ENCODE peak calls at places on chromosomes 6 and 20, in nine cellular contexts. T, N, Z, P, V, D, M, K and O are unnamed samples.

GRCh38 chr20:36591854-36592641 is 13.5 kb upstream of the RAB5IF start:
- DNase-seq in P (peak; percentile 64), V (no peak), M (peak; percentile 56), T (peak; percentile 64), K (no peak), Z (no peak), N (peak; percentile 63), D (peak; percentile 46), O (peak; percentile 40)

GRCh38 chr6:27591660-27592059 is 118.8 kb upstream of the ZNF184 start:
- DNase-seq in T (peak; percentile 81), D (no peak), K (peak; percentile 25), N (peak; percentile 68), V (peak; percentile 89), M (peak; percentile 35), P (peak; percentile 34), Z (no peak), O (peak; percentile 67)

GRCh38 chr6:129498950-129499870 is 210.8 kb downstream of the ARHGAP18 start:
- DNase-seq in N (peak; percentile 66), Z (no peak), M (peak; percentile 79), P (peak; percentile 72), D (no peak), V (peak; percentile 20), T (peak; percentile 54), K (no peak), O (peak; percentile 71)

GRCh38 chr20:35773154-35773751 is 1.4 kb downstream of the PHF20 start:
- DNase-seq in T (peak; percentile 58), D (no peak), K (no peak), P (peak; percentile 23), M (peak; percentile 40), N (peak; percentile 13), V (no peak), Z (peak; percentile 55), O (peak; percentile 30)

GRCh38 chr6:3630258-3630828 is 121.2 kb downstream of the PXDC1 start:
- DNase-seq in P (no peak), T (no peak), K (no peak), V (no peak), Z (no peak), M (no peak), N (no peak), D (no peak), O (no peak)

GRCh38 chr20:37518606-37519507 is 2.2 kb upstream of the NNAT start:
- DNase-seq in N (peak; percentile 46), P (no peak), T (peak; percentile 41), V (no peak), K (no peak), D (peak; percentile 36), M (no peak), Z (no peak), O (no peak)

GRCh38 chr20:48904566-48905321 is 16.8 kb upstream of the ARFGEF2 start:
- DNase-seq in V (peak; percentile 63), N (peak; percentile 73), T (peak; percentile 86), K (no peak), D (peak; percentile 38), M (peak; percentile 85), P (peak; percentile 79), Z (no peak), O (peak; percentile 43)

GRCh38 chr6:116633685-116634084 is 17.4 kb downstream of the RSPH4A start:
- DNase-seq in N (peak; percentile 37), Z (no peak), K (no peak), T (peak; percentile 66), D (no peak), P (peak; percentile 13), V (no peak), M (no peak), O (no peak)

GRCh38 chr6:122042380-122042779 is 357.1 kb upstream of the HSF2 start:
- DNase-seq in T (no peak), K (no peak), Z (no peak), N (no peak), D (no peak), M (no peak), P (no peak), V (no peak), O (no peak)

GRCh38 chr6:104940881-104941693 is 15.8 kb upstream of the LIN28B start:
- DNase-seq in D (no peak), Z (no peak), K (peak; percentile 53), V (no peak), T (peak; percentile 92), M (peak; percentile 35), P (peak; percentile 66), N (peak; percentile 94), O (peak; percentile 10)

GRCh38 chr6:125149256-125150144 is 4.1 kb upstream of the TPD52L1 start:
- DNase-seq in D (no peak), Z (no peak), K (no peak), N (no peak), P (peak; percentile 82), M (peak; percentile 51), T (no peak), V (no peak), O (peak; percentile 84)

GRCh38 chr6:134253681-134254080 is 64.2 kb downstream of the SGK1 start:
- DNase-seq in K (no peak), T (no peak), M (peak; percentile 46), D (no peak), V (no peak), Z (no peak), N (peak; percentile 77), P (peak; percentile 83), O (no peak)

GRCh38 chr20:40777653-40778052 is 88.6 kb upstream of the MAFB start:
- DNase-seq in N (no peak), T (no peak), M (no peak), Z (no peak), K (no peak), V (no peak), D (no peak), P (no peak), O (no peak)

GRCh38 chr20:16729565-16730460 is at the start of gene SNRPB2:
- DNase-seq in V (peak; percentile 80), D (peak; percentile 91), M (peak; percentile 96), K (peak; percentile 87), N (peak; percentile 95), P (peak; percentile 99), Z (peak; percentile 95), T (peak; percentile 97), O (peak; percentile 84)

GRCh38 chr20:58938078-58938477 is 43.0 kb upstream of the NELFCD start:
- DNase-seq in V (no peak), N (no peak), D (no peak), M (no peak), P (no peak), K (no peak), Z (no peak), T (no peak), O (no peak)

GRCh38 chr6:28634758-28635546 is 109.3 kb downstream of the GPX5 start:
- DNase-seq in D (no peak), P (peak; percentile 36), V (no peak), T (peak; percentile 91), Z (no peak), K (no peak), M (peak; percentile 6), N (peak; percentile 79), O (peak; percentile 23)

GRCh38 chr6:28635547-28636158 is 110.0 kb downstream of the GPX5 start:
- DNase-seq in P (peak; percentile 4), M (no peak), V (no peak), K (no peak), Z (no peak), T (peak; percentile 66), N (peak; percentile 55), D (no peak), O (no peak)

GRCh38 chr6:28632326-28632851 is 106.7 kb downstream of the GPX5 start:
- DNase-seq in D (no peak), M (no peak), V (no peak), Z (no peak), K (no peak), P (no peak), T (no peak), N (no peak), O (no peak)

GRCh38 chr6:28634406-28634757 is 108.7 kb downstream of the GPX5 start:
- DNase-seq in P (no peak), N (no peak), K (no peak), T (no peak), Z (no peak), V (no peak), M (no peak), D (no peak), O (no peak)

DNA sequence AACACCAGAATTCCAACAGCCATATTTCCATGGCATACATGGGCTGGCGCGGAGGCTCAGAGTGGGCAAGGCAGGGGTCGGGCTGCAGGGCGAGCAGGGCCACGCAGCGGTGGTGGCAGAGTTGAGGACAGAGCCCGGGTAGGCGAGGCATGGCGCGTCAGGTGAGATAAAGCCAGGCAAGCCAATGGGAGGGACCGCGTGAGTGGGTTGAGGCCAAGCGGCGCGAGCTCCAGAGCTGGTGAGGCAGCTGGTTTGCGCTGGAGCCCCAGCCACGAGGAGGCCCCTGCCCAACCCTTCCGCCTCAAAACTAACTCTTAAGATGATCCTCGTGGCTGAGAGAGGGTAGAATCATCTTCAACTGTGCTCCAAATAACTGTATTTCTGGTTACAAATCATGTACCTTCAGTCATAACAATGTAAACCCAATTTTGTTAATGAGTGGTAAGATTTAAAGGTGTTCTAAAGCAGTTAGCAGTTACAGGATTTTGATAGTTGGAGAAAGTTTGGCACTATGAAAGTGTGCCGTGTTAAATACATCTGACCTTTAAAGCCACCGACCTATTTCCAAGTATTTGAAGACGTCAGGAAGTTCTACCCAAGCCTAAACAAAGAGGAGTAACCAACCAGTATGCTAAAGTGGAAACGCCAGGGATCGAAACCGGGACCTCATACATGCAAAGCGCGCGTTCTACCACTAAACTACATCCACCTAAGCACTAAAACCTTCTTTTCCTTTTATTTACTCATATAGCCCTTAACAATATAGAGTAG is 107.9 kb downstream of the GPX5 start:
- DNase-seq in V (no peak), M (no peak), Z (no peak), D (no peak), T (peak; percentile 61), K (no peak), P (no peak), N (peak; percentile 49), O (no peak)
- H3K4me3 ChIP-seq in V (no peak overlapping the region), M (no peak overlapping the region), Z (no peak overlapping the region), D (no peak overlapping the region), T (no peak overlapping the region), K (no peak overlapping the region), P (no peak overlapping the region), N (peak overlapping the region; percentile 76), O (no peak overlapping the region)

GRCh38 chr6:30829639-30830250 is 54.6 kb upstream of the DDR1 start:
- DNase-seq in Z (no peak), K (no peak), V (no peak), D (no peak), M (no peak), T (peak; percentile 88), N (peak; percentile 32), P (no peak), O (no peak)
- H3K4me3 ChIP-seq in Z (peak overlapping the region; percentile 30), K (no peak overlapping the region), V (no peak overlapping the region), D (no peak overlapping the region), M (no peak overlapping the region), T (no peak overlapping the region), N (no peak overlapping the region), P (no peak overlapping the region), O (no peak overlapping the region)

GRCh38 chr20:31485450-31486339 is 10.6 kb downstream of the REM1 start:
- DNase-seq in D (peak; percentile 73), V (no peak), T (no peak), K (no peak), N (no peak), P (peak; percentile 58), Z (peak; percentile 70), M (peak; percentile 54), O (no peak)
- H3K4me3 ChIP-seq in D (peak overlapping the region; percentile 23), V (peak overlapping the region; percentile 10), T (no peak overlapping the region), K (no peak overlapping the region), N (no peak overlapping the region), P (no peak overlapping the region), Z (no peak overlapping the region), M (peak overlapping the region; percentile 25), O (no peak overlapping the region)

DNA sequence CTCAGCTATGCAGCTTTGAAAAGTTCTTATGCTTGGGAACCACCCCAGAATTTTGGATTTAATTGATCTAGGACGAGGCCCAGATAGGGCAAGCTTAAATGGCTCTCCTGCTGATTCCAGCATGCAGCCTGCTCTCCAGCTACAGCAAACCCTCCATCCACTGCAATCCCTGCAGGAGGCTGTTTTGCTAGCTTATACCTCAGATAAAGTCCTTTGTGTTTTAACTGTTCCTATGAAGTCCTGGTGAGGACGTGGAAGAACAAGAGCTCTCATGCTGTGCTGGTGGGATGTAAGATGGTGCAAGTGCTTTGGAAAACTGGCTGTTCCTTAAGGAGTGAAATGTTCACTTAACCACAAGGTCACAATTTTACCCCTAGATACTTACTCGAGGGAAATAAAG is 25.5 kb upstream of the NXT1 start:
- DNase-seq in Z (no peak), M (no peak), N (no peak), D (no peak), P (no peak), V (no peak), K (no peak), T (peak; percentile 75), O (no peak)
- H3K4me3 ChIP-seq in Z (no peak overlapping the region), M (no peak overlapping the region), N (no peak overlapping the region), D (no peak overlapping the region), P (no peak overlapping the region), V (no peak overlapping the region), K (no peak overlapping the region), T (no peak overlapping the region), O (no peak overlapping the region)